ENCODE peak calls at places on chromosomes 2 and 18, in six cellular contexts. One of them, this sample, is unnamed.

GRCh38 chr2:227661827-227662226 is 4.8 kb upstream of the SCYGR5 start:
- DNase-seq in ovary: no peak
- DNase-seq in A549: no peak
- DNase-seq in endodermal cell: no peak
- DNase-seq in body of pancreas: no peak
- DNase-seq in esophagus squamous epithelium: no peak
- DNase-seq in this sample: no peak

GRCh38 chr2:151638188-151638933 is 95.9 kb downstream of the NEB start:
- DNase-seq in ovary: no peak
- DNase-seq in A549: peak
- DNase-seq in endodermal cell: no peak
- DNase-seq in body of pancreas: peak
- DNase-seq in esophagus squamous epithelium: no peak
- DNase-seq in this sample: no peak

GRCh38 chr2:176575237-176575744 is 306.0 kb downstream of the MTX2 start:
- DNase-seq in ovary: no peak
- DNase-seq in A549: no peak
- DNase-seq in endodermal cell: no peak
- DNase-seq in body of pancreas: no peak
- DNase-seq in esophagus squamous epithelium: no peak
- DNase-seq in this sample: no peak

GRCh38 chr2:241890524-241891235 is 21.2 kb downstream of the RTP5 start:
- DNase-seq in ovary: no peak
- DNase-seq in A549: no peak
- DNase-seq in endodermal cell: no peak
- DNase-seq in body of pancreas: peak
- DNase-seq in esophagus squamous epithelium: no peak
- DNase-seq in this sample: no peak

GRCh38 chr2:43877782-43878464 is 39.2 kb downstream of the ABCG8 start:
- DNase-seq in ovary: peak
- DNase-seq in A549: peak
- DNase-seq in endodermal cell: peak
- DNase-seq in body of pancreas: peak
- DNase-seq in esophagus squamous epithelium: no peak
- DNase-seq in this sample: no peak

GRCh38 chr2:217902281-217903141 is 100.3 kb downstream of the TNS1 start:
- DNase-seq in ovary: peak
- DNase-seq in A549: peak
- DNase-seq in endodermal cell: no peak
- DNase-seq in body of pancreas: peak
- DNase-seq in esophagus squamous epithelium: no peak
- DNase-seq in this sample: peak

GRCh38 chr2:175012516-175012915 is 7.3 kb upstream of the CHN1 start:
- DNase-seq in ovary: no peak
- DNase-seq in A549: no peak
- DNase-seq in endodermal cell: no peak
- DNase-seq in body of pancreas: no peak
- DNase-seq in esophagus squamous epithelium: no peak
- DNase-seq in this sample: no peak

GRCh38 chr2:43484323-43484930 is 111.4 kb downstream of the THADA start:
- DNase-seq in ovary: no peak
- DNase-seq in A549: peak
- DNase-seq in endodermal cell: no peak
- DNase-seq in body of pancreas: peak
- DNase-seq in esophagus squamous epithelium: no peak
- DNase-seq in this sample: no peak

GRCh38 chr2:9779572-9780264 is 63.6 kb upstream of the TAF1B start:
- DNase-seq in ovary: no peak
- DNase-seq in A549: no peak
- DNase-seq in endodermal cell: peak
- DNase-seq in body of pancreas: no peak
- DNase-seq in esophagus squamous epithelium: no peak
- DNase-seq in this sample: no peak

GRCh38 chr18:37546651-37547050 is 18.9 kb downstream of the CELF4 start:
- DNase-seq in ovary: no peak
- DNase-seq in A549: no peak
- DNase-seq in endodermal cell: no peak
- DNase-seq in body of pancreas: no peak
- DNase-seq in esophagus squamous epithelium: no peak
- DNase-seq in this sample: no peak

GRCh38 chr2:54641988-54642387 is 81.5 kb upstream of the EML6 start:
- DNase-seq in ovary: no peak
- DNase-seq in A549: no peak
- DNase-seq in endodermal cell: no peak
- DNase-seq in body of pancreas: no peak
- DNase-seq in esophagus squamous epithelium: no peak
- DNase-seq in this sample: no peak

GRCh38 chr2:56522605-56523089 is 338.9 kb downstream of the CCDC85A start:
- DNase-seq in ovary: no peak
- DNase-seq in A549: peak
- DNase-seq in endodermal cell: no peak
- DNase-seq in body of pancreas: peak
- DNase-seq in esophagus squamous epithelium: no peak
- DNase-seq in this sample: no peak

GRCh38 chr2:25528173-25528572 is 145.2 kb downstream of the DTNB start:
- DNase-seq in ovary: no peak
- DNase-seq in A549: no peak
- DNase-seq in endodermal cell: no peak
- DNase-seq in body of pancreas: no peak
- DNase-seq in esophagus squamous epithelium: no peak
- DNase-seq in this sample: no peak

GRCh38 chr18:13147146-13147545 is 71.4 kb upstream of the LDLRAD4 start:
- DNase-seq in ovary: no peak
- DNase-seq in A549: no peak
- DNase-seq in endodermal cell: no peak
- DNase-seq in body of pancreas: no peak
- DNase-seq in esophagus squamous epithelium: no peak
- DNase-seq in this sample: no peak

GRCh38 chr2:186733414-186733813 is 39.6 kb downstream of the FAM171B start:
- DNase-seq in ovary: no peak
- DNase-seq in A549: no peak
- DNase-seq in endodermal cell: no peak
- DNase-seq in body of pancreas: no peak
- DNase-seq in esophagus squamous epithelium: no peak
- DNase-seq in this sample: no peak

GRCh38 chr18:5196253-5197031 is 615 bp downstream of the AKAIN1 start:
- DNase-seq in ovary: no peak
- DNase-seq in A549: no peak
- DNase-seq in endodermal cell: peak
- DNase-seq in body of pancreas: no peak
- DNase-seq in esophagus squamous epithelium: no peak
- DNase-seq in this sample: no peak

GRCh38 chr18:25604909-25605247 is 252.9 kb upstream of the ZNF521 start:
- DNase-seq in ovary: no peak
- DNase-seq in A549: no peak
- DNase-seq in endodermal cell: no peak
- DNase-seq in body of pancreas: no peak
- DNase-seq in esophagus squamous epithelium: no peak
- DNase-seq in this sample: no peak

DNA sequence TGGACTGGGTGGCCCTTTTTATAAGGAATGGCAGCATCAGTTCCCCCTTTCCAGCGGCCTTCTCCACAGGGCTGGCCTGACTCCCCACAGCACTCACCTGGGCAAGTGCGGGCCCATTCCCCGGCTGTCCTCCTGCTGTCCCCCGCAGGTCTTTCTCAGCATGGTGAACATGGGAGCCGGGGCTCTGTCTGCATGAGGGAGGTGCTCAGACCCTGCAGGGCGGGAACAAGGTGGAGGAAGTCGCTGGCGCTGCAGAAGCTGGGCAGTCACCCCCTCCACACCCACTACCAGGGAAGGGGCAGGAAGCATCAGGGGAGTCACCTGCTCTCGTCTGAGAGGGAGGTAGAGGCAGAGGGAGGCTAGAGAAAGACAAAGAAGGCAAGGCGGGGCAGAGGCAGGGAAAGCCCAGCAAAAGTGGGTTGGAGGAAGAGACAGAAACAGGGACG is 12.2 kb downstream of the HES6 start:
- DNase-seq in ovary: no peak
- DNase-seq in A549: no peak
- DNase-seq in endodermal cell: no peak
- DNase-seq in body of pancreas: no peak
- DNase-seq in esophagus squamous epithelium: no peak
- DNase-seq in this sample: no peak
- TF ChIP-seq CTCF in ovary: no peak
- TF ChIP-seq CTCF in A549: no peak
- TF ChIP-seq CTCF in endodermal cell: no peak
- TF ChIP-seq CTCF in body of pancreas: no peak
- TF ChIP-seq CTCF in esophagus squamous epithelium: no peak
- TF ChIP-seq CTCF in this sample: no peak

GRCh38 chr2:128714861-128715312 is 396.2 kb upstream of the HS6ST1 start:
- DNase-seq in ovary: no peak
- DNase-seq in A549: no peak
- DNase-seq in endodermal cell: peak
- DNase-seq in body of pancreas: no peak
- DNase-seq in esophagus squamous epithelium: no peak
- DNase-seq in this sample: no peak
- TF ChIP-seq CTCF in ovary: no peak
- TF ChIP-seq CTCF in A549: no peak
- TF ChIP-seq CTCF in endodermal cell: peak
- TF ChIP-seq CTCF in body of pancreas: no peak
- TF ChIP-seq CTCF in esophagus squamous epithelium: no peak
- TF ChIP-seq CTCF in this sample: no peak

GRCh38 chr2:120012363-120012762 is 514 bp upstream of the EPB41L5 start:
- DNase-seq in ovary: no peak
- DNase-seq in A549: no peak
- DNase-seq in endodermal cell: no peak
- DNase-seq in body of pancreas: no peak
- DNase-seq in esophagus squamous epithelium: no peak
- DNase-seq in this sample: no peak

GRCh38 chr2:120014231-120014990 is 1.5 kb downstream of the EPB41L5 start:
- DNase-seq in ovary: no peak
- DNase-seq in A549: no peak
- DNase-seq in endodermal cell: no peak
- DNase-seq in body of pancreas: peak
- DNase-seq in esophagus squamous epithelium: no peak
- DNase-seq in this sample: no peak

GRCh38 chr2:120016800-120017199 is 3.9 kb downstream of the EPB41L5 start:
- DNase-seq in ovary: no peak
- DNase-seq in A549: no peak
- DNase-seq in endodermal cell: no peak
- DNase-seq in body of pancreas: no peak
- DNase-seq in esophagus squamous epithelium: no peak
- DNase-seq in this sample: no peak

GRCh38 chr2:120013569-120014223 is 819 bp downstream of the EPB41L5 start:
- DNase-seq in ovary: no peak
- DNase-seq in A549: no peak
- DNase-seq in endodermal cell: peak
- DNase-seq in body of pancreas: peak
- DNase-seq in esophagus squamous epithelium: no peak
- DNase-seq in this sample: no peak

GRCh38 chr2:120012771-120013568 is at the start of gene EPB41L5:
- DNase-seq in ovary: peak
- DNase-seq in A549: peak
- DNase-seq in endodermal cell: peak
- DNase-seq in body of pancreas: peak
- DNase-seq in esophagus squamous epithelium: peak
- DNase-seq in this sample: peak
- TF ChIP-seq CTCF in ovary: no peak
- TF ChIP-seq CTCF in A549: no peak
- TF ChIP-seq CTCF in endodermal cell: no peak
- TF ChIP-seq CTCF in body of pancreas: no peak
- TF ChIP-seq CTCF in esophagus squamous epithelium: no peak
- TF ChIP-seq CTCF in this sample: no peak

GRCh38 chr2:219619235-219619634 is 8.2 kb upstream of the SLC4A3 start:
- DNase-seq in ovary: no peak
- DNase-seq in A549: no peak
- DNase-seq in endodermal cell: peak
- DNase-seq in body of pancreas: no peak
- DNase-seq in esophagus squamous epithelium: no peak
- DNase-seq in this sample: no peak
- TF ChIP-seq CTCF in ovary: no peak
- TF ChIP-seq CTCF in A549: no peak
- TF ChIP-seq CTCF in endodermal cell: peak
- TF ChIP-seq CTCF in body of pancreas: no peak
- TF ChIP-seq CTCF in esophagus squamous epithelium: no peak
- TF ChIP-seq CTCF in this sample: no peak

DNA sequence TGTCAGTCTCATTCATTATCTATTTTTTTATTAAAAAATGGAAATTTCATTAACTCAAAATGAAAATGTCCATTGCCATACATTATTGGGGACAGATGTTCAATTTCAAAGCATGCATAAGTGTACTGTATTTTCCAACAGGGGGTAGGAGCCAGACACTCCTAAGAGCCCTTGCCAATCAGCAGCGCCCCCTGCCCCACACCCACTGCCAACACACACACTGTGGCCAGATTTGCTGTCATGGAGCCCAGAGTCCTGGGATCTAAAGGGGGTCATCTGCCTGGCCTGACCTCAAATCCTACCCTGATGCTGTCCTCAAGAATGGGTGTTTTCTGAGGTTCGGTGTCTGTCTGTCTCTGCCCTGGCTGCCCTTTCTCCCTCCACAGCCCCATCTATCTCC is 162.2 kb upstream of the TWIST2 start:
- DNase-seq in ovary: no peak
- DNase-seq in A549: peak
- DNase-seq in endodermal cell: peak
- DNase-seq in body of pancreas: no peak
- DNase-seq in esophagus squamous epithelium: no peak
- DNase-seq in this sample: no peak
- TF ChIP-seq CTCF in ovary: no peak
- TF ChIP-seq CTCF in A549: no peak
- TF ChIP-seq CTCF in endodermal cell: peak
- TF ChIP-seq CTCF in body of pancreas: no peak
- TF ChIP-seq CTCF in esophagus squamous epithelium: no peak
- TF ChIP-seq CTCF in this sample: no peak